ENCODE peak calls at places on chromosomes 16 and 17, in ten cellular contexts. A is MV-4-11; F is activated gamma-delta T cell treated with anti-CD3 and anti-CD28 coated beads, Interleukin-2, amount 50 U/mL, for 16 hours; Q is GM03348; C is posterior vena cava; K is transverse colon; G is mucosa of gallbladder; X is progenitor cell of endocrine pancreas; V is choroid plexus epithelial cell; Z is cardiac fibroblast. P is an unnamed sample.

GRCh38 chr16:48188449-48189102 is 32.8 kb upstream of the ABCC12 start:
- DNase-seq in A (peak; percentile 97), F (no peak), Q (no peak), C (no peak), K (no peak), G (no peak), X (no peak), V (no peak), Z (no peak), P (no peak)

GRCh38 chr17:36743130-36743529 is 141.7 kb downstream of the MRM1 start:
- DNase-seq in A (no peak), F (no peak), Q (no peak), C (no peak), K (no peak), G (no peak), X (no peak), V (no peak), Z (no peak), P (no peak)

GRCh38 chr16:22077700-22078313 is 14.5 kb upstream of the VWA3A start:
- DNase-seq in A (peak; percentile 67), F (peak; percentile 58), Q (peak; percentile 79), C (peak; percentile 83), K (peak; percentile 69), G (peak; percentile 69), X (peak; percentile 38), V (peak; percentile 77), Z (peak; percentile 79), P (peak; percentile 81)

GRCh38 chr16:11313493-11314308 is 31.6 kb upstream of the RMI2 start:
- DNase-seq in A (no peak), F (no peak), Q (no peak), C (no peak), K (no peak), G (no peak), X (no peak), V (no peak), Z (no peak), P (no peak)

GRCh38 chr17:72614476-72614870 is 478.0 kb downstream of the SLC39A11 start:
- DNase-seq in A (no peak), F (no peak), Q (no peak), C (no peak), K (no peak), G (no peak), X (no peak), V (no peak), Z (no peak), P (peak; percentile 36)

GRCh38 chr16:31458073-31458834 is 1.0 kb upstream of the ARMC5 start:
- DNase-seq in A (peak; percentile 73), F (peak; percentile 43), Q (peak; percentile 58), C (peak; percentile 90), K (peak; percentile 72), G (no peak), X (no peak), V (peak; percentile 67), Z (peak; percentile 49), P (no peak)

GRCh38 chr17:6556121-6557039 is at the start of gene PITPNM3:
- DNase-seq in A (no peak), F (no peak), Q (peak; percentile 70), C (peak; percentile 70), K (peak; percentile 50), G (no peak), X (peak; percentile 28), V (no peak), Z (no peak), P (no peak)

GRCh38 chr17:2688351-2689342 is 22.9 kb downstream of the CLUH start:
- DNase-seq in A (no peak), F (no peak), Q (peak; percentile 11), C (no peak), K (no peak), G (no peak), X (peak; percentile 9), V (peak; percentile 35), Z (no peak), P (no peak)

GRCh38 chr16:88773812-88774291 is 11.2 kb downstream of the PIEZO1 start:
- DNase-seq in A (peak; percentile 25), F (no peak), Q (peak; percentile 59), C (peak; percentile 92), K (peak; percentile 64), G (no peak), X (no peak), V (peak; percentile 43), Z (peak; percentile 77), P (peak; percentile 85)

GRCh38 chr17:80481284-80482057 is 5.1 kb upstream of the NPTX1 start:
- DNase-seq in A (no peak), F (no peak), Q (no peak), C (no peak), K (no peak), G (no peak), X (no peak), V (no peak), Z (no peak), P (no peak)

GRCh38 chr16:78441298-78441697 is 341.8 kb downstream of the WWOX start:
- DNase-seq in A (no peak), F (no peak), Q (no peak), C (no peak), K (no peak), G (no peak), X (no peak), V (no peak), Z (no peak), P (no peak)

GRCh38 chr16:27961296-27961620 is 102.3 kb downstream of the GSG1L start:
- DNase-seq in A (no peak), F (no peak), Q (no peak), C (no peak), K (no peak), G (no peak), X (no peak), V (no peak), Z (no peak), P (no peak)

GRCh38 chr17:6724009-6724408 is 10.8 kb upstream of the SLC13A5 start:
- DNase-seq in A (no peak), F (no peak), Q (no peak), C (no peak), K (no peak), G (no peak), X (no peak), V (no peak), Z (no peak), P (no peak)

GRCh38 chr17:28406478-28406824 is 439 bp upstream of the SLC46A1 start:
- DNase-seq in A (no peak), F (no peak), Q (no peak), C (no peak), K (no peak), G (no peak), X (no peak), V (peak; percentile 13), Z (no peak), P (no peak)

GRCh38 chr17:32283745-32284207 is 18.1 kb downstream of the RHBDL3 start:
- DNase-seq in A (no peak), F (no peak), Q (peak; percentile 59), C (no peak), K (no peak), G (no peak), X (no peak), V (no peak), Z (peak; percentile 33), P (peak; percentile 31)

GRCh38 chr16:87347932-87348615 is 30.9 kb upstream of the C16orf95 start:
- DNase-seq in A (no peak), F (no peak), Q (no peak), C (no peak), K (no peak), G (no peak), X (no peak), V (no peak), Z (no peak), P (no peak)

GRCh38 chr16:50520451-50521245 is 27.5 kb upstream of the NKD1 start:
- DNase-seq in A (no peak), F (no peak), Q (no peak), C (no peak), K (no peak), G (no peak), X (no peak), V (no peak), Z (no peak), P (no peak)

GRCh38 chr17:17205368-17206148 is 575 bp downstream of the PLD6 start:
- DNase-seq in A (peak; percentile 21), F (peak; percentile 46), Q (peak; percentile 87), C (peak; percentile 88), K (peak; percentile 72), G (peak; percentile 51), X (no peak), V (peak; percentile 47), Z (peak; percentile 40), P (peak; percentile 75)

GRCh38 chr16:4728676-4729075 is 5.4 kb downstream of the ANKS3 start:
- DNase-seq in A (no peak), F (no peak), Q (no peak), C (no peak), K (no peak), G (no peak), X (no peak), V (no peak), Z (no peak), P (no peak)

GRCh38 chr17:80034977-80035686 is 540 bp downstream of the TBC1D16 start:
- DNase-seq in A (no peak), F (no peak), Q (peak; percentile 44), C (no peak), K (peak; percentile 54), G (no peak), X (peak; percentile 32), V (peak; percentile 55), Z (peak; percentile 38), P (peak; percentile 28)

GRCh38 chr17:77427471-77427991 is 286.8 kb downstream of the SEC14L1 start:
- DNase-seq in A (no peak), F (no peak), Q (peak; percentile 87), C (peak; percentile 91), K (peak; percentile 66), G (peak; percentile 73), X (no peak), V (peak; percentile 90), Z (peak; percentile 84), P (peak; percentile 69)

GRCh38 chr17:72656114-72656763 is 436.2 kb downstream of the SLC39A11 start:
- DNase-seq in A (no peak), F (no peak), Q (no peak), C (no peak), K (no peak), G (no peak), X (no peak), V (no peak), Z (no peak), P (no peak)

P was measured in AG08395.